ENCODE peak calls at places on chromosomes 1 and 21, in seven cellular contexts. U is dorsolateral prefrontal cortex; J is CD4-positive, alpha-beta T cell; R is sigmoid colon; T is AG04449; C is psoas muscle; E is WERI-Rb-1. I is an unnamed sample.

GRCh38 chr1:221800831-221801610 is 59.1 kb upstream of the DUSP10 start:
- DNase-seq in U (no peak), J (no peak), R (no peak), T (no peak), C (no peak), E (no peak), I (no peak)

GRCh38 chr1:11804666-11805453 is 904 bp downstream of the MTHFR start:
- DNase-seq in U (no peak), J (peak), R (peak), T (no peak), C (no peak), E (no peak), I (peak)

GRCh38 chr1:171595324-171595723 is 26.7 kb upstream of the MYOCOS start:
- DNase-seq in U (no peak), J (no peak), R (no peak), T (peak), C (no peak), E (no peak), I (no peak)

GRCh38 chr1:198771562-198772153 is 132.8 kb downstream of the PTPRC start:
- DNase-seq in U (no peak), J (no peak), R (no peak), T (no peak), C (no peak), E (peak), I (no peak)

GRCh38 chr1:38872401-38873026 is 634 bp downstream of the MYCBP start:
- DNase-seq in U (no peak), J (peak), R (no peak), T (no peak), C (no peak), E (no peak), I (no peak)

GRCh38 chr21:44724926-44725325 is 13.6 kb upstream of the TSPEAR start:
- DNase-seq in U (no peak), J (no peak), R (no peak), T (no peak), C (no peak), E (no peak), I (no peak)

GRCh38 chr1:216617081-216617480 is 106.1 kb downstream of the ESRRG start:
- DNase-seq in U (no peak), J (no peak), R (no peak), T (no peak), C (no peak), E (no peak), I (no peak)

GRCh38 chr1:95233321-95233736 is 681 bp upstream of the RWDD3 start:
- DNase-seq in U (peak), J (no peak), R (peak), T (no peak), C (peak), E (no peak), I (no peak)

GRCh38 chr1:162177126-162177525 is 107.6 kb downstream of the NOS1AP start:
- DNase-seq in U (no peak), J (no peak), R (no peak), T (no peak), C (no peak), E (peak), I (no peak)

GRCh38 chr1:165595561-165595960 is 35.5 kb upstream of the MGST3 start:
- DNase-seq in U (no peak), J (no peak), R (no peak), T (no peak), C (no peak), E (no peak), I (no peak)

GRCh38 chr1:217089239-217090014 is 366.2 kb upstream of the ESRRG start:
- DNase-seq in U (peak), J (no peak), R (no peak), T (no peak), C (peak), E (no peak), I (no peak)

DNA sequence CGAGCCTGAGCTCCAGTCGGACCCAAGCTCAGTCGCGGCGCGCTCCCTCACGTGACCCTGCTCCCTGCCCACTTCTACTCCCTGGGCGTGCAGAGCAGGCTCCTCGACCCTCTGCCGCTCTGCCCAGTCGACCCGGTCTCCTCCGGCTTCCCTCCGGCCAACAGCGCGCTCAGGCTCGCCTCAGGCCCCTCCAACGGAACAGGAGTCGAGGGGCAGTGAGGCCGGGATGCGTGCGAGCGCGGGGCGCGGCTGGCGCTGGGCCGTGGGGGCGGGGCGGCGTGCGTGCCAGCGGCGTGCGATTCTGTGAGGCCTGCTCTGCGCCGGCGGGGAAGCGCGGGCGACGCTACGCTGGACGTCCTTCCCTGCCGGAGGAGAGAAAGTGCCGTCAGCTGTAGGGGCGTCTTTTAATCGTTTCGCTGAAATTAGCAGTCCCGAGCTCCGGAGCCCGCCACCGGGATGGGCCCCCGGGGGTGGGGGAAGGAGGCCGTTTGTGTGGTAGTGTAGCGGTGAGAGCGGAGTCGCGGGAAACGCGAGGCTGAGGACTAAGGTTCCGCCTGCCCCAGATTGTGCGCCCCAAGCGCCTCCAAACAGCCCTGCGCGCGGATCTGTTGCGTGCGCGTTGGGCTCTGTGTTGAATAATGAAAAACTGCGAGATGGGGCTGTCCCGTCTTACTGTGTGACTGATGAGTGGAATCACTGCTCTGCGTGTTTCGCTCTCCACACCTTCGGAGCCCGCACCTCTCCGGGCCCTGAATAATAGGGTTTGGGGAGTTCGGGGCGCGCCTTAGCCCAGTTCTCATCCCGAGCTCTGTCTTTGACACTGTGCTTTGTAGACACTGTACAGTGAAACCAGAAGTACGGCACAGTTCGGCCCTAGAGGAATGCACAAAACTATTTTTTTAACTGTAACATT is at the start of gene ACBD6:
- DNase-seq in U (peak), J (peak), R (peak), T (no peak), C (peak), E (peak), I (peak)
- TF ChIP-seq CTCF in U (peak), J (no peak), R (no peak), T (peak), C (no peak), E (peak), I (no peak)

GRCh38 chr1:201053155-201053860 is 29.8 kb upstream of the KIF21B start:
- DNase-seq in U (no peak), J (no peak), R (no peak), T (no peak), C (no peak), E (no peak), I (no peak)
- TF ChIP-seq CTCF in U (no peak), J (no peak), R (no peak), T (no peak), C (no peak), E (peak), I (no peak)

DNA sequence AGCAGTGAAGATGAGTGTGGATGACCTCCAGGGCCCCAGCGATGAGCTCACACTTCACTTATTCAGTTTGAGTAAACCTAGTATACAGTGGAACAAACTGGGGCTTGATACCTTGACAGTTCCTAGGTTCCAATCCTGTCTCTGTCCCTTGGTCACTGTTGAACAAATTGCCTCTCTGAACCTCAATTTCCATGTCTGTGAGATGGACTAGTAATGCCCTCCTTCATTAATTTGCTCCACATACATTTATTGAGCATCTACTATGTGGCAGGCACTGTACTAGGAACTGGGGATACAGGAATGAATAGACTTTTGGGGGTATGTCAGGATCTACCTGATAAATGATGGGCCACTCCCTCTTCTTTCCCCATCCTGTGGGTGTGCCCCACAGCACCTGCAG is 57.3 kb downstream of the SDC3 start:
- DNase-seq in U (no peak), J (no peak), R (no peak), T (no peak), C (no peak), E (no peak), I (no peak)
- TF ChIP-seq CTCF in U (no peak), J (no peak), R (no peak), T (no peak), C (no peak), E (no peak), I (no peak)

GRCh38 chr1:206933333-206933945 is 11.7 kb upstream of the FCMR start:
- DNase-seq in U (no peak), J (peak), R (no peak), T (no peak), C (peak), E (peak), I (peak)
- TF ChIP-seq CTCF in U (peak), J (peak), R (peak), T (peak), C (peak), E (peak), I (peak)

GRCh38 chr1:246136477-246136876 is 370.6 kb downstream of the SMYD3 start:
- DNase-seq in U (no peak), J (no peak), R (no peak), T (no peak), C (no peak), E (no peak), I (no peak)
- TF ChIP-seq CTCF in U (no peak), J (no peak), R (no peak), T (no peak), C (no peak), E (no peak), I (no peak)

GRCh38 chr1:36096500-36097412 is 8.1 kb downstream of the ADPRS start:
- DNase-seq in U (no peak), J (no peak), R (no peak), T (no peak), C (no peak), E (peak), I (no peak)
- TF ChIP-seq CTCF in U (no peak), J (no peak), R (no peak), T (peak), C (no peak), E (peak), I (no peak)

GRCh38 chr1:111147948-111148347 is 7.9 kb downstream of the CEPT1 start:
- DNase-seq in U (no peak), J (no peak), R (no peak), T (no peak), C (no peak), E (no peak), I (no peak)
- TF ChIP-seq CTCF in U (no peak), J (no peak), R (no peak), T (no peak), C (no peak), E (no peak), I (no peak)

GRCh38 chr1:229691362-229691761 is 65.3 kb downstream of the URB2 start:
- DNase-seq in U (no peak), J (no peak), R (no peak), T (no peak), C (no peak), E (no peak), I (no peak)

GRCh38 chr1:229693124-229693523 is 67.1 kb downstream of the URB2 start:
- DNase-seq in U (no peak), J (no peak), R (no peak), T (no peak), C (no peak), E (no peak), I (no peak)

GRCh38 chr1:229696385-229696784 is 70.3 kb downstream of the URB2 start:
- DNase-seq in U (no peak), J (no peak), R (no peak), T (no peak), C (no peak), E (no peak), I (no peak)

GRCh38 chr1:229690662-229691061 is 64.6 kb downstream of the URB2 start:
- DNase-seq in U (no peak), J (no peak), R (no peak), T (no peak), C (no peak), E (no peak), I (no peak)

GRCh38 chr1:229694053-229694693 is 68.1 kb downstream of the URB2 start:
- DNase-seq in U (no peak), J (no peak), R (peak), T (peak), C (peak), E (peak), I (no peak)
- TF ChIP-seq CTCF in U (no peak), J (no peak), R (no peak), T (no peak), C (no peak), E (no peak), I (no peak)

I was measured in HL-60.